ENCODE peak calls at places on chromosomes 1 and 21, in ten cellular contexts. One of them, this sample, is unnamed.

GRCh38 chr1:234724517-234725176 is 114.7 kb upstream of the IRF2BP2 start:
- DNase-seq in suprapubic skin: peak; percentile 91
- DNase-seq in A549: no peak
- DNase-seq in transverse colon: peak; percentile 71
- DNase-seq in tibial nerve: peak; percentile 59
- DNase-seq in K562: peak; percentile 76
- DNase-seq in stomach: peak; percentile 82
- DNase-seq in esophagus muscularis mucosa: peak; percentile 95
- DNase-seq in H1: no peak
- DNase-seq in ovary: peak; percentile 82
- DNase-seq in this sample: peak; percentile 83

GRCh38 chr21:44982558-44983244 is 42.9 kb downstream of the SLX9 start:
- DNase-seq in esophagus muscularis mucosa: no peak
- DNase-seq in ovary: no peak
- DNase-seq in suprapubic skin: peak; percentile 49
- DNase-seq in tibial nerve: no peak
- DNase-seq in K562: no peak
- DNase-seq in transverse colon: no peak
- DNase-seq in A549: peak; percentile 24
- DNase-seq in stomach: peak; percentile 73
- DNase-seq in H1: no peak
- DNase-seq in this sample: peak; percentile 84

GRCh38 chr1:54124472-54124871 is 28.3 kb downstream of the CDCP2 start:
- DNase-seq in H1: no peak
- DNase-seq in ovary: no peak
- DNase-seq in tibial nerve: no peak
- DNase-seq in suprapubic skin: no peak
- DNase-seq in transverse colon: peak; percentile 56
- DNase-seq in K562: no peak
- DNase-seq in stomach: peak; percentile 53
- DNase-seq in A549: no peak
- DNase-seq in esophagus muscularis mucosa: no peak
- DNase-seq in this sample: no peak

GRCh38 chr1:235327559-235328270 is at the start of gene ARID4B:
- DNase-seq in transverse colon: no peak
- DNase-seq in suprapubic skin: peak; percentile 92
- DNase-seq in tibial nerve: peak; percentile 67
- DNase-seq in A549: no peak
- DNase-seq in ovary: peak; percentile 90
- DNase-seq in K562: peak; percentile 98
- DNase-seq in stomach: peak; percentile 83
- DNase-seq in esophagus muscularis mucosa: no peak
- DNase-seq in H1: peak; percentile 79
- DNase-seq in this sample: no peak

GRCh38 chr1:40646385-40646784 is 19.1 kb downstream of the RIMS3 start:
- DNase-seq in tibial nerve: no peak
- DNase-seq in transverse colon: no peak
- DNase-seq in H1: no peak
- DNase-seq in K562: no peak
- DNase-seq in esophagus muscularis mucosa: no peak
- DNase-seq in stomach: no peak
- DNase-seq in A549: no peak
- DNase-seq in suprapubic skin: no peak
- DNase-seq in ovary: no peak
- DNase-seq in this sample: no peak

GRCh38 chr1:116538527-116538926 is 32.3 kb downstream of the CD58 start:
- DNase-seq in K562: no peak
- DNase-seq in stomach: no peak
- DNase-seq in esophagus muscularis mucosa: no peak
- DNase-seq in transverse colon: no peak
- DNase-seq in A549: peak; percentile 10
- DNase-seq in ovary: no peak
- DNase-seq in suprapubic skin: no peak
- DNase-seq in tibial nerve: no peak
- DNase-seq in H1: no peak
- DNase-seq in this sample: no peak

GRCh38 chr21:27190601-27191000 is 223.7 kb upstream of the ADAMTS5 start:
- DNase-seq in K562: no peak
- DNase-seq in suprapubic skin: no peak
- DNase-seq in H1: no peak
- DNase-seq in esophagus muscularis mucosa: no peak
- DNase-seq in A549: no peak
- DNase-seq in ovary: no peak
- DNase-seq in transverse colon: no peak
- DNase-seq in tibial nerve: no peak
- DNase-seq in stomach: no peak
- DNase-seq in this sample: peak; percentile 59

GRCh38 chr1:22889213-22889827 is 83.3 kb downstream of the LACTBL1 start:
- DNase-seq in stomach: no peak
- DNase-seq in esophagus muscularis mucosa: no peak
- DNase-seq in transverse colon: no peak
- DNase-seq in H1: no peak
- DNase-seq in suprapubic skin: no peak
- DNase-seq in A549: peak; percentile 33
- DNase-seq in K562: peak; percentile 56
- DNase-seq in ovary: no peak
- DNase-seq in tibial nerve: no peak
- DNase-seq in this sample: no peak

GRCh38 chr1:184059887-184060286 is 8.4 kb downstream of the TSEN15 start:
- DNase-seq in A549: no peak
- DNase-seq in stomach: no peak
- DNase-seq in H1: no peak
- DNase-seq in ovary: no peak
- DNase-seq in tibial nerve: no peak
- DNase-seq in esophagus muscularis mucosa: no peak
- DNase-seq in suprapubic skin: no peak
- DNase-seq in transverse colon: no peak
- DNase-seq in K562: no peak
- DNase-seq in this sample: no peak

GRCh38 chr1:167263784-167264464 is 43.2 kb downstream of the POU2F1 start:
- DNase-seq in ovary: no peak
- DNase-seq in stomach: no peak
- DNase-seq in esophagus muscularis mucosa: no peak
- DNase-seq in H1: no peak
- DNase-seq in tibial nerve: no peak
- DNase-seq in transverse colon: no peak
- DNase-seq in K562: no peak
- DNase-seq in A549: peak; percentile 9
- DNase-seq in suprapubic skin: no peak
- DNase-seq in this sample: no peak

GRCh38 chr1:228066891-228067654 is 15.4 kb upstream of the ARF1 start:
- DNase-seq in suprapubic skin: peak; percentile 51
- DNase-seq in esophagus muscularis mucosa: no peak
- DNase-seq in A549: no peak
- DNase-seq in ovary: no peak
- DNase-seq in transverse colon: no peak
- DNase-seq in tibial nerve: peak; percentile 1
- DNase-seq in H1: no peak
- DNase-seq in stomach: peak; percentile 20
- DNase-seq in K562: peak; percentile 9
- DNase-seq in this sample: no peak

GRCh38 chr1:242524571-242525359 is at the start of gene PLD5:
- DNase-seq in ovary: peak; percentile 31
- DNase-seq in suprapubic skin: no peak
- DNase-seq in tibial nerve: no peak
- DNase-seq in A549: peak; percentile 29
- DNase-seq in stomach: no peak
- DNase-seq in K562: no peak
- DNase-seq in esophagus muscularis mucosa: no peak
- DNase-seq in transverse colon: no peak
- DNase-seq in H1: peak; percentile 70
- DNase-seq in this sample: no peak

GRCh38 chr1:111054656-111055055 is 85.2 kb downstream of the DRAM2 start:
- DNase-seq in suprapubic skin: no peak
- DNase-seq in tibial nerve: no peak
- DNase-seq in transverse colon: no peak
- DNase-seq in stomach: no peak
- DNase-seq in ovary: no peak
- DNase-seq in esophagus muscularis mucosa: no peak
- DNase-seq in H1: no peak
- DNase-seq in K562: no peak
- DNase-seq in A549: no peak
- DNase-seq in this sample: no peak

GRCh38 chr1:176119549-176119948 is 87.5 kb downstream of the COP1 start:
- DNase-seq in K562: peak; percentile 9
- DNase-seq in transverse colon: no peak
- DNase-seq in stomach: no peak
- DNase-seq in tibial nerve: no peak
- DNase-seq in suprapubic skin: no peak
- DNase-seq in ovary: no peak
- DNase-seq in H1: no peak
- DNase-seq in A549: peak; percentile 33
- DNase-seq in esophagus muscularis mucosa: no peak
- DNase-seq in this sample: no peak

GRCh38 chr1:153548722-153549695 is at the start of gene S100A3:
- DNase-seq in H1: no peak
- DNase-seq in esophagus muscularis mucosa: no peak
- DNase-seq in K562: no peak
- DNase-seq in transverse colon: peak; percentile 51
- DNase-seq in suprapubic skin: peak; percentile 92
- DNase-seq in ovary: no peak
- DNase-seq in A549: peak; percentile 89
- DNase-seq in tibial nerve: peak; percentile 55
- DNase-seq in stomach: peak; percentile 35
- DNase-seq in this sample: no peak

GRCh38 chr1:153549741-153550397 is 811 bp upstream of the S100A3 start:
- DNase-seq in suprapubic skin: no peak
- DNase-seq in transverse colon: peak; percentile 5
- DNase-seq in stomach: no peak
- DNase-seq in K562: no peak
- DNase-seq in tibial nerve: no peak
- DNase-seq in A549: no peak
- DNase-seq in esophagus muscularis mucosa: no peak
- DNase-seq in H1: no peak
- DNase-seq in ovary: no peak
- DNase-seq in this sample: no peak

GRCh38 chr1:153550398-153550758 is 1.3 kb upstream of the S100A3 start:
- DNase-seq in suprapubic skin: no peak
- DNase-seq in stomach: no peak
- DNase-seq in A549: no peak
- DNase-seq in esophagus muscularis mucosa: no peak
- DNase-seq in ovary: no peak
- DNase-seq in K562: no peak
- DNase-seq in H1: no peak
- DNase-seq in transverse colon: no peak
- DNase-seq in tibial nerve: no peak
- DNase-seq in this sample: no peak

GRCh38 chr1:153552335-153552734 is 3.3 kb upstream of the S100A3 start:
- DNase-seq in stomach: no peak
- DNase-seq in ovary: no peak
- DNase-seq in K562: no peak
- DNase-seq in transverse colon: peak; percentile 5
- DNase-seq in tibial nerve: no peak
- DNase-seq in suprapubic skin: no peak
- DNase-seq in A549: no peak
- DNase-seq in H1: no peak
- DNase-seq in esophagus muscularis mucosa: no peak
- DNase-seq in this sample: no peak

DNA sequence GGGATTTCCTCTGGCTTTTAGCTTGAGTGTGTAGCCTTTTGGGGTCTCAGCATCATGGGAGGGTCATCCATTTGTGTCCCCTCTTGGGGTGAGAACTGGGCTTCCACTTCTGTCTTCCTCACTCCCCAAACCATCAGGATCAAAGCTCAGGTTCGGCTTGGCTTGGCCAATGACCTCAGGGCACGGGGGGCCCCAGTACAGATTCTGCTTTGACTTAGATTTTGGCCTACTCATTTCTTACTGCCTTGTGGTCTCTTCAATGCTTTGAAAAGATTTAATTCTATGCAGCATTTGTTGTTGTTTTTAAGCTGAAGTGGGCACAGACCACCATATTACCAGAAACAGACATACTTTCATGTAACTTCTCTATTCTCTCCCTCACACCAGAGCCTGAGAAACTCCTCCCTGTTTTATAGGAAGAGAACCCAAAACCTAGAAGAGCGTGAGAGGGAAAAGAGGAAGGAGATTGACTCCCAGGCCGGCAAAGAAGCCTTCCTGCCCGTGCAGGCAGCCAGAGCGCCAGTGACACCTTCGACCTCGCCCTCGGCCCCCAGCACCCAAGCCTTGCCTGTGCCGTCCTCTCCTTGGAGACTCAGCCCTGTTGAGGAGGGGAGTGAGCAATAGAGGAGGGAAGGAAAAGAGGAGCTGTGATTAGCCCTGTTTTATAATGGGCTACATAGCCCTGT is 1.9 kb upstream of the S100A3 start:
- DNase-seq in ovary: no peak
- DNase-seq in transverse colon: peak; percentile 8
- DNase-seq in K562: no peak
- DNase-seq in A549: no peak
- DNase-seq in H1: no peak
- DNase-seq in suprapubic skin: no peak
- DNase-seq in stomach: no peak
- DNase-seq in esophagus muscularis mucosa: no peak
- DNase-seq in tibial nerve: no peak
- DNase-seq in this sample: no peak
- TF ChIP-seq EP300 in ovary: no peak
- TF ChIP-seq EP300 in transverse colon: no peak
- TF ChIP-seq EP300 in K562: no peak
- TF ChIP-seq EP300 in A549: no peak
- TF ChIP-seq EP300 in H1: no peak
- TF ChIP-seq EP300 in suprapubic skin: no peak
- TF ChIP-seq EP300 in stomach: no peak
- TF ChIP-seq EP300 in esophagus muscularis mucosa: no peak
- TF ChIP-seq EP300 in tibial nerve: no peak
- TF ChIP-seq EP300 in this sample: no peak

GRCh38 chr1:158295791-158296190 is 6.1 kb downstream of the CD1C start:
- DNase-seq in suprapubic skin: no peak
- DNase-seq in K562: no peak
- DNase-seq in ovary: no peak
- DNase-seq in tibial nerve: no peak
- DNase-seq in esophagus muscularis mucosa: no peak
- DNase-seq in transverse colon: no peak
- DNase-seq in H1: no peak
- DNase-seq in stomach: no peak
- DNase-seq in A549: no peak
- DNase-seq in this sample: no peak
- H3K9me3 ChIP-seq in suprapubic skin: peaks cover 8% of the 10 kb centered on the region
- H3K9me3 ChIP-seq in K562: no peaks in the 10 kb centered on the region
- H3K9me3 ChIP-seq in ovary: no peaks in the 10 kb centered on the region
- H3K9me3 ChIP-seq in tibial nerve: no peaks in the 10 kb centered on the region
- H3K9me3 ChIP-seq in esophagus muscularis mucosa: peaks cover 15% of the 10 kb centered on the region
- H3K9me3 ChIP-seq in transverse colon: no peaks in the 10 kb centered on the region
- H3K9me3 ChIP-seq in H1: no peaks in the 10 kb centered on the region
- H3K9me3 ChIP-seq in stomach: peaks cover 23% of the 10 kb centered on the region
- H3K9me3 ChIP-seq in A549: no peaks in the 10 kb centered on the region
- H3K9me3 ChIP-seq in this sample: peaks cover 2% of the 10 kb centered on the region

GRCh38 chr21:16674949-16675348 is 837.9 kb upstream of the CXADR start:
- DNase-seq in esophagus muscularis mucosa: no peak
- DNase-seq in ovary: no peak
- DNase-seq in transverse colon: no peak
- DNase-seq in K562: no peak
- DNase-seq in A549: no peak
- DNase-seq in H1: no peak
- DNase-seq in stomach: no peak
- DNase-seq in suprapubic skin: no peak
- DNase-seq in tibial nerve: no peak
- DNase-seq in this sample: no peak
- TF ChIP-seq EP300 in esophagus muscularis mucosa: no peak
- TF ChIP-seq EP300 in ovary: no peak
- TF ChIP-seq EP300 in transverse colon: no peak
- TF ChIP-seq EP300 in K562: no peak
- TF ChIP-seq EP300 in A549: no peak
- TF ChIP-seq EP300 in H1: no peak
- TF ChIP-seq EP300 in stomach: no peak
- TF ChIP-seq EP300 in suprapubic skin: no peak
- TF ChIP-seq EP300 in tibial nerve: no peak
- TF ChIP-seq EP300 in this sample: no peak

GRCh38 chr1:46772571-46772970 is 26.3 kb upstream of the CYP4B1 start:
- DNase-seq in tibial nerve: no peak
- DNase-seq in stomach: no peak
- DNase-seq in H1: no peak
- DNase-seq in transverse colon: no peak
- DNase-seq in esophagus muscularis mucosa: no peak
- DNase-seq in suprapubic skin: no peak
- DNase-seq in ovary: no peak
- DNase-seq in K562: no peak
- DNase-seq in A549: peak; percentile 3
- DNase-seq in this sample: no peak
- H3K9me3 ChIP-seq in tibial nerve: no peaks in the 10 kb centered on the region
- H3K9me3 ChIP-seq in stomach: peaks cover 31% of the 10 kb centered on the region
- H3K9me3 ChIP-seq in H1: peaks cover 46% of the 10 kb centered on the region
- H3K9me3 ChIP-seq in transverse colon: peaks cover 25% of the 10 kb centered on the region
- H3K9me3 ChIP-seq in esophagus muscularis mucosa: peaks cover 28% of the 10 kb centered on the region
- H3K9me3 ChIP-seq in suprapubic skin: peaks cover 22% of the 10 kb centered on the region
- H3K9me3 ChIP-seq in ovary: no peaks in the 10 kb centered on the region
- H3K9me3 ChIP-seq in K562: no peaks in the 10 kb centered on the region
- H3K9me3 ChIP-seq in A549: peaks cover 4% of the 10 kb centered on the region
- H3K9me3 ChIP-seq in this sample: peaks cover 25% of the 10 kb centered on the region